ENCODE peak calls at places on chromosomes 4 and X, in four cellular contexts. H is activated naive CD8-positive, alpha-beta T cell treated with anti-CD3 and anti-CD28 coated beads, Interleukin-2, amount 50 U/mL, for 16 hours; D is body of pancreas; U is activated CD4-positive, alpha-beta T cell treated with anti-CD3 and anti-CD28 coated beads, Interleukin-2, amount 50 U/mL, for 48 hours. J is an unnamed sample.

GRCh38 chr4:55949480-55949802 is 696 bp downstream of the CEP135 start:
- DNase-seq in U (no peak), D (no peak), H (no peak), J (no peak)

GRCh38 chr4:8582941-8583654 is 2.9 kb downstream of the GPR78 start:
- DNase-seq in H (no peak), D (no peak), U (no peak), J (no peak)

GRCh38 chr4:15482842-15483241 is 13.2 kb downstream of the CC2D2A start:
- DNase-seq in U (no peak), H (no peak), D (no peak), J (no peak)

GRCh38 chrX:17170973-17171372 is 204.0 kb upstream of the NHS start:
- DNase-seq in U (no peak), D (no peak), H (no peak), J (no peak)

GRCh38 chr4:145988628-145989027 is 50.0 kb upstream of the ZNF827 start:
- DNase-seq in U (no peak), H (no peak), D (no peak), J (no peak)

GRCh38 chr4:23733911-23734458 is 155.9 kb downstream of the PPARGC1A start:
- DNase-seq in H (no peak), U (no peak), D (no peak), J (no peak)

GRCh38 chrX:331145-331771 is 12.7 kb upstream of the GTPBP6 start:
- DNase-seq in H (no peak), D (peak; percentile 13), U (peak; percentile 10), J (no peak)

GRCh38 chr4:176335421-176335820 is 15.7 kb downstream of the SPCS3 start:
- DNase-seq in D (no peak), U (no peak), H (no peak), J (no peak)

GRCh38 chr4:150593996-150594395 is 12.0 kb downstream of the MAB21L2 start:
- DNase-seq in H (no peak), D (no peak), U (no peak), J (no peak)

GRCh38 chr4:1400191-1400805 is 5.9 kb downstream of the NKX1-1 start:
- DNase-seq in H (no peak), U (no peak), D (no peak), J (no peak)

GRCh38 chrX:124341361-124342132 is 4.8 kb upstream of the SH2D1A start:
- DNase-seq in D (no peak), H (no peak), U (no peak), J (no peak)

GRCh38 chr4:89835413-89835812 is 1.5 kb downstream of the SNCA start:
- DNase-seq in H (no peak), D (no peak), U (no peak), J (no peak)